ENCODE peak calls at places on chromosomes 2 and 18, in nine cellular contexts. O is dorsolateral prefrontal cortex, L is tibial artery, V is A549, F is spleen, H is heart right ventricle, R is body of pancreas, Q is Panc1, S is SK-N-SH. X is an unnamed sample.
A peak's percentile ranks its signal among the peaks of the same experiment; 100 is the strongest.

GRCh38 chr2:65146067-65146466 is 16.2 kb upstream of the RAB1A start:
- DNase-seq in O (no peak), L (no peak), V (no peak), F (no peak), H (no peak), R (no peak), Q (no peak), S (no peak), X (no peak)

GRCh38 chr2:231132126-231132525 is 7.3 kb upstream of the HTR2B start:
- DNase-seq in O (no peak), L (no peak), V (no peak), F (no peak), H (no peak), R (no peak), Q (no peak), S (no peak), X (no peak)

GRCh38 chr2:47654790-47655562 is 128.0 kb upstream of the MSH6 start:
- DNase-seq in O (no peak), L (no peak), V (no peak), F (no peak), H (no peak), R (no peak), Q (no peak), S (no peak), X (no peak)

GRCh38 chr18:79937103-79937860 is 14.2 kb downstream of the SLC66A2 start:
- DNase-seq in O (peak; percentile 1), L (peak; percentile 28), V (no peak), F (no peak), H (no peak), R (no peak), Q (no peak), S (no peak), X (no peak)

GRCh38 chr18:36465970-36466369 is 168.5 kb downstream of the FHOD3 start:
- DNase-seq in O (no peak), L (no peak), V (no peak), F (no peak), H (no peak), R (no peak), Q (no peak), S (no peak), X (no peak)

GRCh38 chr2:100291152-100291970 is 30.9 kb downstream of the LONRF2 start:
- DNase-seq in O (peak; percentile 54), L (no peak), V (peak; percentile 90), F (no peak), H (no peak), R (peak; percentile 88), Q (peak; percentile 65), S (peak; percentile 67), X (no peak)

GRCh38 chr18:39235118-39235719 is 1669.6 kb upstream of the CELF4 start:
- DNase-seq in O (no peak), L (no peak), V (no peak), F (no peak), H (no peak), R (no peak), Q (no peak), S (no peak), X (no peak)

GRCh38 chr2:27152796-27153464 is 4.1 kb downstream of the TCF23 start:
- DNase-seq in O (no peak), L (peak; percentile 1), V (no peak), F (peak; percentile 30), H (no peak), R (no peak), Q (no peak), S (no peak), X (no peak)

GRCh38 chr2:54609647-54610046 is 113.8 kb upstream of the EML6 start:
- DNase-seq in O (no peak), L (no peak), V (no peak), F (no peak), H (no peak), R (no peak), Q (no peak), S (no peak), X (no peak)

GRCh38 chr2:108355907-108356734 is 21.6 kb upstream of the SULT1C4 start:
- DNase-seq in O (no peak), L (no peak), V (no peak), F (no peak), H (no peak), R (no peak), Q (no peak), S (no peak), X (no peak)

GRCh38 chr2:161097157-161097556 is 63.1 kb upstream of the TANK start:
- DNase-seq in O (no peak), L (no peak), V (no peak), F (no peak), H (no peak), R (no peak), Q (no peak), S (no peak), X (no peak)

GRCh38 chr2:189566046-189566445 is 14.5 kb downstream of the SLC40A1 start:
- DNase-seq in O (no peak), L (peak; percentile 75), V (no peak), F (no peak), H (no peak), R (no peak), Q (no peak), S (no peak), X (no peak)

GRCh38 chr2:29397743-29398142 is 282.5 kb downstream of the CLIP4 start:
- DNase-seq in O (no peak), L (no peak), V (no peak), F (no peak), H (no peak), R (peak; percentile 75), Q (no peak), S (peak; percentile 55), X (no peak)

GRCh38 chr2:64144057-64145013 is at the start of gene PELI1:
- DNase-seq in O (peak; percentile 99), L (peak; percentile 98), V (peak; percentile 87), F (peak; percentile 98), H (peak; percentile 96), R (peak; percentile 98), Q (peak; percentile 79), S (peak; percentile 95), X (peak; percentile 94)
- TF ChIP-seq CTCF in O (peak; percentile 41), L (peak; percentile 17), V (peak; percentile 24), F (no peak), H (no peak), R (peak; percentile 41), Q (peak; percentile 65), S (peak; percentile 37), X (peak; percentile 32)

DNA sequence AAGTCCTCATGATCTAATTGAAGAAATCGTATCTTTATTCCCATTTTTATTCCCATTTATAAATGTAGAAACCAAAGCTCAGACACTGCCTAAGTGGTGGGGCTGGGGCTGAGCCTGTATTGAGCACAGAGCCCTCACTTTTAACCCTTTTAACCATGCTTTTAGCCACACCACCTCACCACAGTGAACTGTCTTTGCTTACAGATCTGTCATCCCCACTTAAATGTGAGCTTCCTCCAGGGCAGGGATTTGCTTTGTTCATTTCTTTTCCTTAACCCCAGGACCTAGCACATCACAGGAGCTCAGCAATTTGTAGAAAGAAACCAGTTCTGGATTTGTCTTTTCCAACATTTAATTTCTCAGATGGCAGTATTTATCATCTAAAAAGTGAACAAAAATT is 2.1 kb downstream of the BOD1L2 start:
- DNase-seq in O (no peak), L (no peak), V (no peak), F (no peak), H (no peak), R (no peak), Q (no peak), S (no peak), X (no peak)
- H3K4me3 ChIP-seq in O (no peak overlapping the region), L (no peak overlapping the region), V (no peak overlapping the region), F (no peak overlapping the region), H (no peak overlapping the region), R (no peak overlapping the region), Q (no peak overlapping the region), S (no peak overlapping the region), X (no peak overlapping the region)

GRCh38 chr2:167509585-167509984 is 621.3 kb downstream of the XIRP2 start:
- DNase-seq in O (no peak), L (no peak), V (no peak), F (no peak), H (no peak), R (no peak), Q (peak; percentile 83), S (no peak), X (no peak)
- H3K27ac ChIP-seq in O (no peak overlapping the region), L (no peak overlapping the region), V (peak overlapping the region; percentile 42), F (no peak overlapping the region), H (no peak overlapping the region), R (no peak overlapping the region), Q (no peak overlapping the region), S (peak overlapping the region; percentile 76), X (no peak overlapping the region)

GRCh38 chr2:207071820-207072219 is 93.9 kb downstream of the KLF7 start:
- DNase-seq in O (no peak), L (no peak), V (no peak), F (no peak), H (no peak), R (no peak), Q (no peak), S (no peak), X (no peak)
- TF ChIP-seq CTCF in O (no peak), L (no peak), V (no peak), F (no peak), H (no peak), R (no peak), Q (no peak), S (no peak), X (no peak)

GRCh38 chr2:219403861-219404260 is 14.3 kb upstream of the DES start:
- DNase-seq in O (no peak), L (no peak), V (no peak), F (no peak), H (no peak), R (no peak), Q (no peak), S (no peak), X (no peak)

GRCh38 chr2:219405451-219405850 is 12.7 kb upstream of the DES start:
- DNase-seq in O (no peak), L (peak; percentile 86), V (no peak), F (no peak), H (peak; percentile 68), R (no peak), Q (no peak), S (no peak), X (no peak)

GRCh38 chr2:219402665-219403515 is 15.2 kb upstream of the DNPEP start:
- DNase-seq in O (peak; percentile 71), L (peak; percentile 79), V (peak; percentile 62), F (no peak), H (peak; percentile 75), R (peak; percentile 72), Q (peak; percentile 42), S (peak; percentile 87), X (peak; percentile 56)

GRCh38 chr2:219404954-219405353 is 13.2 kb upstream of the DES start:
- DNase-seq in O (no peak), L (no peak), V (no peak), F (no peak), H (peak; percentile 72), R (no peak), Q (no peak), S (no peak), X (no peak)

GRCh38 chr2:219404291-219404910 is 13.8 kb upstream of the DES start:
- DNase-seq in O (no peak), L (peak; percentile 90), V (no peak), F (no peak), H (peak; percentile 53), R (no peak), Q (no peak), S (no peak), X (peak; percentile 38)
- H3K4me3 ChIP-seq in O (no peak overlapping the region), L (no peak overlapping the region), V (no peak overlapping the region), F (no peak overlapping the region), H (peak overlapping the region; percentile 13), R (no peak overlapping the region), Q (no peak overlapping the region), S (no peak overlapping the region), X (no peak overlapping the region)

X was measured in thoracic aorta.